ENCODE peak calls at places on chromosomes 6 and 20, in four cellular contexts. P, D, W and I are unnamed samples.
A peak's percentile ranks its signal among the peaks of the same experiment; 100 is the strongest.

GRCh38 chr6:82441047-82441770 is 77.6 kb downstream of the TPBG start:
- DNase-seq in P (no peak), D (no peak), W (no peak), I (no peak)

GRCh38 chr20:33685328-33686007 is 717 bp downstream of the E2F1 start:
- DNase-seq in P (peak; percentile 82), D (peak; percentile 92), W (no peak), I (peak; percentile 82)

GRCh38 chr6:130046711-130047439 is 28.5 kb downstream of the L3MBTL3 start:
- DNase-seq in P (no peak), D (no peak), W (peak; percentile 62), I (no peak)

GRCh38 chr20:46946796-46947195 is 52.2 kb downstream of the EYA2 start:
- DNase-seq in P (peak; percentile 72), D (no peak), W (no peak), I (no peak)

GRCh38 chr6:45881705-45882435 is 133.8 kb downstream of the CLIC5 start:
- DNase-seq in P (no peak), D (no peak), W (peak; percentile 5), I (no peak)

GRCh38 chr6:135497412-135498177 is at the start of gene AHI1:
- DNase-seq in P (peak; percentile 93), D (peak; percentile 96), W (peak; percentile 95), I (peak; percentile 85)

GRCh38 chr6:23027281-23027680 is 457.9 kb downstream of the HDGFL1 start:
- DNase-seq in P (no peak), D (no peak), W (peak; percentile 12), I (no peak)

GRCh38 chr6:89048985-89049384 is 31.6 kb upstream of the PNRC1 start:
- DNase-seq in P (peak; percentile 65), D (no peak), W (peak; percentile 8), I (no peak)

GRCh38 chr6:73325656-73326055 is 28.4 kb downstream of the DPPA5 start:
- DNase-seq in P (no peak), D (no peak), W (no peak), I (no peak)

GRCh38 chr6:28769626-28770402 is 154.0 kb downstream of the TRIM27 start:
- DNase-seq in P (no peak), D (peak; percentile 61), W (peak; percentile 51), I (no peak)

GRCh38 chr6:129859524-129859923 is 1.6 kb downstream of the TMEM244 start:
- DNase-seq in P (no peak), D (no peak), W (peak; percentile 72), I (no peak)

GRCh38 chr6:154566866-154567265 is 56.4 kb upstream of the CNKSR3 start:
- DNase-seq in P (no peak), D (no peak), W (no peak), I (no peak)

GRCh38 chr6:14921170-14921569 is 324.7 kb upstream of the JARID2 start:
- DNase-seq in P (no peak), D (peak; percentile 26), W (peak; percentile 73), I (no peak)

GRCh38 chr20:22805219-22805618 is 220.8 kb upstream of the FOXA2 start:
- DNase-seq in P (no peak), D (no peak), W (peak; percentile 84), I (peak; percentile 39)

GRCh38 chr20:45459606-45460005 is 9.9 kb upstream of the WFDC2 start:
- DNase-seq in P (no peak), D (peak; percentile 48), W (no peak), I (no peak)

GRCh38 chr6:113644861-113645575 is 212.1 kb upstream of the MARCKS start:
- DNase-seq in P (peak; percentile 61), D (no peak), W (peak; percentile 99), I (no peak)

GRCh38 chr20:63309261-63310071 is 16.5 kb downstream of the COL20A1 start:
- DNase-seq in P (peak; percentile 97), D (peak; percentile 75), W (no peak), I (no peak)

GRCh38 chr6:30378290-30378937 is 33.5 kb downstream of the RPP21 start:
- DNase-seq in P (no peak), D (peak; percentile 55), W (peak; percentile 12), I (no peak)

GRCh38 chr6:21438237-21438985 is 155.1 kb upstream of the SOX4 start:
- DNase-seq in P (no peak), D (no peak), W (peak; percentile 63), I (peak; percentile 66)

GRCh38 chr20:1434571-1435336 is 31.9 kb downstream of the NSFL1C start:
- DNase-seq in P (peak; percentile 57), D (no peak), W (peak; percentile 92), I (peak; percentile 87)

GRCh38 chr20:5569021-5569420 is 181.2 kb upstream of the SHLD1 start:
- DNase-seq in P (peak; percentile 43), D (peak; percentile 14), W (peak; percentile 18), I (peak; percentile 45)

GRCh38 chr6:91437295-91437694 is 850.4 kb upstream of the MAP3K7 start:
- DNase-seq in P (no peak), D (no peak), W (no peak), I (no peak)

GRCh38 chr6:133587841-133588240 is 301.1 kb upstream of the TCF21 start:
- DNase-seq in P (peak; percentile 80), D (no peak), W (peak; percentile 81), I (no peak)

GRCh38 chr6:43016166-43016915 is 2.3 kb downstream of the KLHDC3 start:
- DNase-seq in P (peak; percentile 86), D (no peak), W (no peak), I (no peak)

GRCh38 chr6:81865712-81866111 is 113.2 kb upstream of the TENT5A start:
- DNase-seq in P (peak; percentile 80), D (no peak), W (peak; percentile 86), I (no peak)

GRCh38 chr6:82208914-82209313 is 38.6 kb downstream of the IBTK start:
- DNase-seq in P (no peak), D (no peak), W (no peak), I (no peak)

GRCh38 chr6:116990679-116991078 is 113.6 kb downstream of the RFX6 start:
- DNase-seq in P (no peak), D (no peak), W (no peak), I (no peak)

GRCh38 chr6:75101896-75102680 is 103.8 kb downstream of the COL12A1 start:
- DNase-seq in P (no peak), D (no peak), W (peak; percentile 82), I (no peak)

GRCh38 chr6:89411269-89412070 is 603 bp downstream of the RRAGD start:
- DNase-seq in P (no peak), D (peak; percentile 15), W (no peak), I (peak; percentile 54)

DNA sequence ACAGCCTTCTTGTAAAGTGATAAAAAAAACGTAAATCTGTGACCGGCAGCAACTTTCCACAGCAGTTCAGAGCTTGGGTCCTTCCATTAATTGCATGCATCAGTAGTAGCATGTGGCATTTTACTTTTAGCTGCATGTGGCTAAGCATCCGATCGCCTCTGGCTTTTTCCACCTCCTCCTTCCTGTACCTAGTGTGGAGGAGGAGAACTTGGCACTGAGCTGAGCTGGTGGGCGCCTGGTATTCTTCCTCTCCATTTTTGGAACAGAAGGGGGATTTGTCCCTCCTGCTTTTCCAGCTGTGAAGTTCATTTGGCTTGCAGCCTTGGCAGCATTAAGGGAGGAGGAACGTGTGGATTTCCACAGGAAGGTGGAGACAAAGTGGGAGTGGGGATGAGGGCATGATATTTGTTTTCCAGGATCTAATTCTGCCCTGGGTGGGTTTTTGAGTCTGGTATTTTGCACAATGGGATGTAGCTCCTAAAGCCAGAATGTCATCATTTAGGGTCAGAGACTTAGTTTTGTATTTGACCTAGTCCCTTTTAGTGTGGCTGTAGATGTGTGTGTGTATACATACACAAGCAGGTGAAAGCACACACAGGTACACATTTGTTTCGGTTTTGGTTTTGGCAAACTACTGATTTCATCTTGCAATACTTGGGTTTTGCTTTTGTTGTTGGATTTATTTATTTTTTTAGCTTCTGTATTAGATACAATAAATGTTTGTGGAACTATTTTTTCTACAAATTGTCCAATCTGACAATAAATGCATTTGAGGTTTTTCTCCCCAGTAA is 90.0 kb downstream of the SASH1 start:
- DNase-seq in P (no peak), D (no peak), W (peak; percentile 41), I (no peak)
- H4K20me1 ChIP-seq in P (no peaks in the 10 kb centered on the region), D (peaks cover 7% of the 10 kb centered on the region), W (no peaks in the 10 kb centered on the region), I (no peaks in the 10 kb centered on the region)

DNA sequence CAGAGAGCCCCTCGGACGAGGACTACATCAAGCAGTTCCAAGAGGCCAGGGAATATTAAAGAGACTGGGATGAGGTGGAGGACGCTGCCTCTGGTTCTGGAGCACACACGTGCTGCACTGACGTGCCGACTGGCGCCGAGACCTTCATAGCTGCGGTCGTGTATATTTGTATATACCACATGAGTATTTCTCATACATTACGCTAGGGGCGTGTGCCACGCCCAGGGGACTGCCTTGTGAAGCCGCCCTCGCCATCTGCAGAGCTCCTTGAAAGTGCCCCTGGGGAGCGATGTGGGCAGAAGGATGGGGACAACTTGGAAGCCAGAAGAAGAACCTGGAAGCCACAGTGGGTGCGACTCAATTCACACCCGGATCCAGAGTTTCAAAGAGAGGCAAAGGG is 78.3 kb downstream of the ISM1 start:
- DNase-seq in P (no peak), D (no peak), W (no peak), I (no peak)
- H3K4me3 ChIP-seq in P (no peak overlapping the region), D (no peak overlapping the region), W (no peak overlapping the region), I (no peak overlapping the region)

GRCh38 chr20:17956099-17956685 is 12.4 kb downstream of the SNX5 start:
- DNase-seq in P (no peak), D (no peak), W (no peak), I (no peak)
- H4K20me1 ChIP-seq in P (peaks cover 35% of the 10 kb centered on the region), D (peaks cover 20% of the 10 kb centered on the region), W (peaks cover 2% of the 10 kb centered on the region), I (peaks cover 89% of the 10 kb centered on the region)

GRCh38 chr6:98847392-98847766 is 13.0 kb downstream of the POU3F2 start:
- DNase-seq in P (no peak), D (no peak), W (no peak), I (no peak)
- H3K4me3 ChIP-seq in P (no peak overlapping the region), D (no peak overlapping the region), W (no peak overlapping the region), I (no peak overlapping the region)

GRCh38 chr6:167819640-167820039 is 7.1 kb upstream of the AFDN start:
- DNase-seq in P (no peak), D (no peak), W (no peak), I (no peak)

GRCh38 chr6:167817016-167817415 is 9.7 kb upstream of the AFDN start:
- DNase-seq in P (no peak), D (no peak), W (no peak), I (no peak)

GRCh38 chr6:167811689-167812487 is 14.8 kb upstream of the AFDN start:
- DNase-seq in P (no peak), D (peak; percentile 48), W (no peak), I (no peak)

GRCh38 chr6:167815296-167815980 is 11.3 kb upstream of the AFDN start:
- DNase-seq in P (no peak), D (peak; percentile 34), W (no peak), I (no peak)

GRCh38 chr6:167817729-167818128 is 9.0 kb upstream of the AFDN start:
- DNase-seq in P (no peak), D (no peak), W (no peak), I (no peak)
- H4K20me1 ChIP-seq in P (no peaks in the 10 kb centered on the region), D (no peaks in the 10 kb centered on the region), W (no peaks in the 10 kb centered on the region), I (no peaks in the 10 kb centered on the region)

DNA sequence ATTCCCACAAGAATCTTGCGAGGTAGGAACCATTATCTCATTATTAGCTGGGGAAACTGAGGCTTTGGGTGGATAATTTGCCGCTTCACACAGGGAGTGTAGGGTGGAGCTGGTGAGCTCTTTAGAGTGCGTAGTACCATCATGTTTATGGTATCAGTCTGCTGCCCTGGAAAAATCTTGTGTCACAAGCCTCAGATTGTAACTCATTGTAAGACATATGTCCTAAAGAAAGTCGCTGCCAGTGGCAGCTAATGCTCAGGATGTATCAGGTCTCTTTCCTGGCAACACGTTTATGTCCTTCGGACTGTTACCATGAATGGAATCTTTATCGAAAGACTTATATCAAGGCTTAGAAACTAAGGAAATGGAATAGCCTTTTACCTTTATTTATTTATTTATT is 1.9 kb downstream of the ZFAND3 start:
- DNase-seq in P (no peak), D (no peak), W (no peak), I (no peak)
- H3K4me3 ChIP-seq in P (peak overlapping the region; percentile 88), D (no peak overlapping the region), W (peak overlapping the region; percentile 1), I (peak overlapping the region; percentile 85)